ENCODE peak calls at places on chromosomes 16 and 17, in five cellular contexts. N is cardiac fibroblast, G is NCI-H510A, W is activated T-cell treated with anti-CD3 and anti-CD28 coated beads for 1 hour, V is NCI-H1436 treated with DMSO at 0.1 percent for 48 hours. I is an unnamed sample.

GRCh38 chr16:4015991-4016325 is 100.3 kb downstream of the ADCY9 start:
- DNase-seq in N (no peak), G (no peak), W (no peak), V (no peak), I (no peak)

GRCh38 chr17:76091526-76092285 is 11.9 kb downstream of the EXOC7 start:
- DNase-seq in N (no peak), G (no peak), W (no peak), V (no peak), I (no peak)

GRCh38 chr16:9075299-9076071 is 16.0 kb upstream of the HAPSTR1 start:
- DNase-seq in N (no peak), G (no peak), W (no peak), V (no peak), I (no peak)

GRCh38 chr17:66580601-66581385 is 254.1 kb upstream of the CACNG5 start:
- DNase-seq in N (peak; percentile 62), G (no peak), W (no peak), V (no peak), I (no peak)

GRCh38 chr17:57662021-57662420 is 83.1 kb downstream of the CCDC182 start:
- DNase-seq in N (no peak), G (peak; percentile 6), W (no peak), V (peak; percentile 70), I (no peak)

GRCh38 chr17:74554909-74555308 is 9.0 kb upstream of the CD300C start:
- DNase-seq in N (no peak), G (no peak), W (no peak), V (no peak), I (no peak)

GRCh38 chr17:63966646-63967265 is 6.0 kb downstream of the SCN4A start:
- DNase-seq in N (no peak), G (no peak), W (no peak), V (no peak), I (no peak)

GRCh38 chr16:71723537-71724319 is 773 bp downstream of the PHLPP2 start:
- DNase-seq in N (peak; percentile 65), G (peak; percentile 58), W (peak; percentile 68), V (no peak), I (peak; percentile 79)

GRCh38 chr16:74800216-74800871 is 25.7 kb upstream of the FA2H start:
- DNase-seq in N (no peak), G (no peak), W (no peak), V (no peak), I (no peak)